ENCODE peak calls at places on chromosomes 5 and 9, in eight cellular contexts. Y is A549, K is fibroblast of the aortic adventitia, V is endodermal cell, G is AG10803, W is OCI-LY7, Q is neural progenitor cell, I is gastrocnemius medialis. S is an unnamed sample.

GRCh38 chr9:125460883-125461475 is 199.4 kb downstream of the GAPVD1 start:
- DNase-seq in Q (no peak), I (no peak), Y (peak), V (no peak), G (peak), W (no peak), K (peak), S (no peak)

GRCh38 chr5:6159864-6160199 is 218.5 kb downstream of the MED10 start:
- DNase-seq in K (no peak), W (no peak), Y (peak), Q (peak), G (no peak), I (no peak), V (peak), S (no peak)

GRCh38 chr9:101736723-101737122 is 1.7 kb downstream of the GRIN3A start:
- DNase-seq in V (peak), W (no peak), Q (peak), G (no peak), Y (no peak), K (no peak), I (no peak), S (peak)

GRCh38 chr9:16252631-16253030 is 617.8 kb downstream of the BNC2 start:
- DNase-seq in Y (no peak), W (no peak), K (peak), G (no peak), I (no peak), V (peak), Q (peak), S (no peak)

GRCh38 chr9:124384210-124384609 is 31.0 kb downstream of the PSMB7 start:
- DNase-seq in Q (no peak), W (no peak), V (no peak), Y (no peak), K (no peak), G (no peak), I (no peak), S (no peak)

GRCh38 chr5:69468631-69469030 is 24.0 kb upstream of the OCLN start:
- DNase-seq in V (no peak), Q (no peak), G (no peak), Y (no peak), K (no peak), I (no peak), W (peak), S (no peak)

GRCh38 chr9:131335356-131335755 is 45.8 kb downstream of the PLPP7 start:
- DNase-seq in K (no peak), W (no peak), Q (no peak), I (no peak), V (peak), Y (no peak), G (no peak), S (no peak)

GRCh38 chr9:78590068-78590467 is 293.1 kb downstream of the PSAT1 start:
- DNase-seq in K (no peak), V (no peak), I (no peak), W (no peak), Y (no peak), Q (no peak), G (no peak), S (no peak)

GRCh38 chr5:72882989-72883388 is 66.5 kb downstream of the TNPO1 start:
- DNase-seq in G (no peak), V (no peak), I (no peak), Y (no peak), W (no peak), K (no peak), Q (no peak), S (no peak)

GRCh38 chr5:73256012-73256411 is 83.0 kb downstream of the TMEM174 start:
- DNase-seq in K (no peak), I (no peak), V (no peak), W (no peak), Q (no peak), G (no peak), Y (no peak), S (no peak)

GRCh38 chr9:88748566-88749238 is 213.7 kb downstream of the NXNL2 start:
- DNase-seq in I (peak), Y (no peak), Q (peak), V (no peak), G (peak), K (peak), W (no peak), S (peak)

GRCh38 chr9:99966720-99967119 is 60.3 kb downstream of the STX17 start:
- DNase-seq in K (peak), G (peak), V (peak), Q (peak), W (no peak), I (no peak), Y (peak), S (peak)

GRCh38 chr5:75654693-75655315 is 43.6 kb downstream of the ANKDD1B start:
- DNase-seq in W (no peak), K (no peak), Q (no peak), Y (no peak), I (no peak), V (no peak), G (no peak), S (no peak)

GRCh38 chr9:110592075-110592830 is 12.7 kb upstream of the SVEP1 start:
- DNase-seq in I (no peak), V (no peak), Q (no peak), W (no peak), K (no peak), Y (no peak), G (no peak), S (no peak)

GRCh38 chr9:18672706-18673105 is 198.8 kb downstream of the ADAMTSL1 start:
- DNase-seq in W (no peak), I (no peak), Y (no peak), K (no peak), G (no peak), V (no peak), Q (no peak), S (no peak)

GRCh38 chr5:119336262-119336661 is 19.6 kb upstream of the TNFAIP8 start:
- DNase-seq in Q (no peak), G (no peak), Y (no peak), K (no peak), W (peak), V (no peak), I (no peak), S (no peak)

GRCh38 chr5:119470851-119471451 is 18.7 kb downstream of the HSD17B4 start:
- DNase-seq in K (peak), Q (peak), G (peak), I (no peak), V (no peak), W (peak), Y (peak), S (peak)

GRCh38 chr9:97847474-97848236 is 5.4 kb upstream of the FOXE1 start:
- DNase-seq in K (no peak), W (no peak), V (peak), I (no peak), Y (no peak), G (no peak), Q (no peak), S (no peak)

GRCh38 chr5:57842376-57843015 is 359.9 kb upstream of the ACTBL2 start:
- DNase-seq in V (no peak), Q (no peak), W (no peak), K (no peak), G (no peak), Y (no peak), I (no peak), S (no peak)

GRCh38 chr5:72243706-72244105 is 76.3 kb downstream of the MRPS27 start:
- DNase-seq in I (no peak), W (no peak), V (no peak), Q (no peak), K (no peak), Y (no peak), G (no peak), S (no peak)

GRCh38 chr5:151651997-151652645 is 34.6 kb downstream of the SPARC start:
- DNase-seq in V (peak), Q (peak), I (peak), G (peak), K (peak), W (peak), Y (peak), S (peak)

GRCh38 chr9:111158375-111158774 is 120.1 kb upstream of the LPAR1 start:
- DNase-seq in G (peak), V (no peak), I (no peak), Y (no peak), K (peak), Q (no peak), W (no peak), S (no peak)

GRCh38 chr5:146340260-146341081 is 1.8 kb downstream of the POU4F3 start:
- DNase-seq in K (peak), V (peak), G (peak), I (no peak), Y (peak), Q (peak), W (peak), S (peak)

GRCh38 chr9:137452761-137453642 is 6.1 kb downstream of the NSMF start:
- DNase-seq in Q (no peak), Y (no peak), I (peak), V (no peak), K (no peak), G (no peak), W (no peak), S (no peak)

GRCh38 chr9:85258823-85259370 is 482.9 kb downstream of the AGTPBP1 start:
- DNase-seq in G (peak), W (peak), K (peak), I (peak), V (peak), Q (peak), Y (peak), S (peak)

GRCh38 chr9:128714586-128715435 is 9.1 kb downstream of the ZDHHC12 start:
- DNase-seq in Y (no peak), V (peak), G (no peak), Q (no peak), W (no peak), I (no peak), K (no peak), S (no peak)

GRCh38 chr5:150582281-150582791 is 58.1 kb upstream of the SYNPO start:
- DNase-seq in G (peak), K (no peak), W (no peak), I (peak), V (peak), Y (no peak), Q (peak), S (no peak)

GRCh38 chr5:97111004-97111403 is 31.4 kb downstream of the LIX1 start:
- DNase-seq in Q (peak), K (no peak), I (no peak), Y (no peak), G (no peak), W (no peak), V (no peak), S (no peak)

GRCh38 chr5:134374234-134374633 is 2.9 kb downstream of the UBE2B start:
- DNase-seq in W (peak), Q (no peak), I (no peak), V (no peak), K (no peak), G (no peak), Y (peak), S (no peak)
- H3K4me3 ChIP-seq in W (no peak), Q (no peak), I (no peak), V (no peak), K (no peak), G (no peak), Y (no peak), S (no peak)

DNA sequence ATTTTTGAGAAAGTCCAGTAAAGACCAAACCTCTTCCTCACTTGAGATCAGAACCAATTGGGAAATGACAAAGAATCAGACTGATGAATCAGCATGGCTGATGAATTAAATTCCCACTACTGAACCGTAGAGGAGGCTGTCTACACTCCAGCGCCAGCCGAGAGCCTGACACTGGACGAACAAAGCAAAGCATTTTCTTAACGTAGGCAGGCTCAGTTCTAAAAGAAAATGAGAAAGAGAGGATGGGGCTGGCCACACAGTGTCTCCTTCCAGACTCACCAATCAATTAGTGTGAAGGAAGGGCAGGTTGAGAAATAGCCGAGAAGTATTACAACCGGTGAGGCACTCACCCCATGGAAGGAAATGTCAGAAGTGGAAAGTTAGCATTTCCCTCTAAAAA is 49.4 kb downstream of the ITGA1 start:
- DNase-seq in K (no peak), Q (peak), V (no peak), G (no peak), I (no peak), W (no peak), Y (no peak), S (peak)
- TF ChIP-seq CTCF in K (no peak), Q (no peak), V (no peak), G (no peak), I (no peak), W (no peak), Y (no peak), S (peak)

DNA sequence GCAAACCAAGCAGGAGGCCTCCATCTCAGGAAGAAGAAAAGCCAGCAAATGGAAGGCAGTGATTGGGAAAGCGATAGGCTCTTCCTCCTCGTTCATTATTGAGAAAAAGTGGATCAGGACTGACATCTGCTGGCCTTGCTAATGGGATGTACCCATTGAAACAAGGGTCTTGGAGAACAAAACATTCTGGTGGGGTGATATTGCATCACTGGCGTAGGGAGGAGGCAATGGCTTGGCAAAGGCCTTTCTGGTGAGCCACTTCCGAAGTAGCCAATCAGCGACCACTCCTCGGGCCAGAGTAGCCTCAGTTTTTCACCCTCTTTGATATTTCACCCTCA is 86.7 kb upstream of the NFIB start:
- DNase-seq in Q (peak), I (peak), Y (peak), K (peak), G (peak), V (peak), W (peak), S (peak)
- H3K4me3 ChIP-seq in Q (no peak), I (no peak), Y (no peak), K (no peak), G (no peak), V (no peak), W (no peak), S (no peak)

DNA sequence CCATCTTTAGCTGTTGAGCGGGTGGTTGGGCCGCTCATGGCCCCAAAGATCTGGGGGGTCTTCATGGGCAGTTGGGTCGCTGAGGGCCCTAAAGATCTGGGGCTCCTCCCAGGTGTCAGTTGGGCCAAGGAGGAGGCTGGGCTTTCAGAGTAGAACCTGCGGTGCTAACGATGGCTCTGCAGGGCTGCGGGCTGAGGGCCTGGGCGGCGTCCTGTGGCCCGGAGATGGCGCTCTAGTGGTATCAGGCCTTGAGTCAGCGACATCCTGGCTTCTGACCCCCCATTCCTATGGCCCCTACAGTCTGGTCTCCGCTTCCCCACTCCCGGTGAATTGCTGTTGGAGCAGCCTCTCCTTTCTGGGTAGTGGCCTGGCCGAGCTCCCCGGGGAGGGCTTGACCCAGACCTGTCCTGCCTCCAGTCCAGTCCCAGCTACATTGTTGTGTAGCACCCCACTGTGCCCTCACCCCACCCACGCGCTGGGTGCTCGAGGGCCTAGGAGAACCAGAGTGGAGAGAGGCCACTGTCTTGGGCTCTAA is 640 bp downstream of the C5orf58 start:
- DNase-seq in G (no peak), Q (no peak), I (no peak), W (no peak), Y (no peak), K (no peak), V (no peak), S (no peak)
- TF ChIP-seq CTCF in G (no peak), Q (no peak), I (no peak), W (no peak), Y (no peak), K (no peak), V (no peak), S (no peak)

GRCh38 chr9:21591221-21592062 is 109.3 kb upstream of the IFNE start:
- DNase-seq in Q (peak), G (peak), K (peak), V (peak), Y (peak), I (peak), W (no peak), S (peak)
- H3K4me3 ChIP-seq in Q (no peak), G (peak), K (peak), V (no peak), Y (peak), I (no peak), W (no peak), S (peak)

GRCh38 chr5:176481659-176482213 is 33.6 kb downstream of the FAF2 start:
- DNase-seq in W (no peak), I (no peak), Q (no peak), V (no peak), K (no peak), G (no peak), Y (peak), S (peak)
- TF ChIP-seq CTCF in W (no peak), I (no peak), Q (no peak), V (no peak), K (no peak), G (no peak), Y (no peak), S (no peak)

GRCh38 chr5:55989860-55990259 is 4.9 kb downstream of the IL6ST start:
- DNase-seq in V (no peak), G (no peak), Q (no peak), I (no peak), K (no peak), Y (no peak), W (no peak), S (no peak)
- H3K4me3 ChIP-seq in V (peak), G (no peak), Q (no peak), I (no peak), K (peak), Y (no peak), W (no peak), S (no peak)

GRCh38 chr9:133402689-133403088 is 15.1 kb downstream of the REXO4 start:
- DNase-seq in V (no peak), I (no peak), Q (no peak), K (no peak), G (no peak), W (no peak), Y (no peak), S (no peak)

GRCh38 chr9:133404440-133405002 is 13.3 kb downstream of the REXO4 start:
- DNase-seq in I (no peak), Q (no peak), W (no peak), Y (no peak), V (no peak), G (no peak), K (no peak), S (no peak)

GRCh38 chr9:133405508-133406009 is 12.3 kb downstream of the REXO4 start:
- DNase-seq in Q (no peak), W (no peak), G (no peak), K (peak), V (no peak), I (no peak), Y (no peak), S (no peak)

GRCh38 chr9:133406039-133406438 is 11.8 kb downstream of the REXO4 start:
- DNase-seq in Q (no peak), K (no peak), Y (no peak), V (no peak), G (no peak), I (peak), W (no peak), S (no peak)

GRCh38 chr9:133403766-133404439 is 13.9 kb downstream of the REXO4 start:
- DNase-seq in I (no peak), W (peak), K (no peak), Y (peak), V (peak), G (peak), Q (peak), S (no peak)
- TF ChIP-seq CTCF in I (peak), W (peak), K (peak), Y (peak), V (peak), G (peak), Q (peak), S (peak)

GRCh38 chr9:127698985-127699670 is 7.7 kb upstream of the CFAP157 start:
- DNase-seq in I (peak), W (peak), V (peak), Q (peak), G (peak), K (peak), Y (peak), S (peak)

GRCh38 chr9:127700140-127700539 is 6.6 kb upstream of the CFAP157 start:
- DNase-seq in I (no peak), G (no peak), V (no peak), W (no peak), K (no peak), Y (no peak), Q (no peak), S (no peak)

GRCh38 chr9:127700594-127701255 is 6.1 kb upstream of the CFAP157 start:
- DNase-seq in V (no peak), Y (no peak), W (no peak), Q (no peak), I (no peak), G (no peak), K (no peak), S (no peak)

GRCh38 chr9:127697575-127697974 is 9.2 kb upstream of the CFAP157 start:
- DNase-seq in I (no peak), Y (no peak), K (no peak), Q (no peak), W (no peak), G (no peak), V (no peak), S (no peak)

DNA sequence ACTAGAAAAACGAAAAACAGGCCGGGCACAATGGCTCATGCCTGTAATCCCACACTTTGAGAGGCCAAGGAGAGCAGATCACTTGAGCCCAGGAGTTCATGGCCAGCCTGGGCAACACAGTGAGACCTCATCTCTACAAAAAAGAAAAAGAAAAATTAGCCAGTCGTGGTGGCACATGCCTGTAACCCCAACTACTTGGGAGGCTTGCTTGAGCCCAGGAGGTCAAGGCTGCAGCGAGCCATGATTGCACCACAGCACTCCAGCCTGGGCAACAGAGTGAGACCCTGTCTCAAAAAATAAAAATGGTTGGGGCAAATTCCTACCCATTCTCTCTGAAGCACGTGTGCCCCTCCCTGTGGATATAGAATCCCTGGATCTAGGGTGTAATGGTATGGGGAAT is 8.4 kb upstream of the CFAP157 start:
- DNase-seq in V (no peak), Y (no peak), I (no peak), K (no peak), Q (no peak), G (no peak), W (no peak), S (no peak)
- H3K4me3 ChIP-seq in V (no peak), Y (no peak), I (no peak), K (no peak), Q (no peak), G (no peak), W (no peak), S (no peak)

DNA sequence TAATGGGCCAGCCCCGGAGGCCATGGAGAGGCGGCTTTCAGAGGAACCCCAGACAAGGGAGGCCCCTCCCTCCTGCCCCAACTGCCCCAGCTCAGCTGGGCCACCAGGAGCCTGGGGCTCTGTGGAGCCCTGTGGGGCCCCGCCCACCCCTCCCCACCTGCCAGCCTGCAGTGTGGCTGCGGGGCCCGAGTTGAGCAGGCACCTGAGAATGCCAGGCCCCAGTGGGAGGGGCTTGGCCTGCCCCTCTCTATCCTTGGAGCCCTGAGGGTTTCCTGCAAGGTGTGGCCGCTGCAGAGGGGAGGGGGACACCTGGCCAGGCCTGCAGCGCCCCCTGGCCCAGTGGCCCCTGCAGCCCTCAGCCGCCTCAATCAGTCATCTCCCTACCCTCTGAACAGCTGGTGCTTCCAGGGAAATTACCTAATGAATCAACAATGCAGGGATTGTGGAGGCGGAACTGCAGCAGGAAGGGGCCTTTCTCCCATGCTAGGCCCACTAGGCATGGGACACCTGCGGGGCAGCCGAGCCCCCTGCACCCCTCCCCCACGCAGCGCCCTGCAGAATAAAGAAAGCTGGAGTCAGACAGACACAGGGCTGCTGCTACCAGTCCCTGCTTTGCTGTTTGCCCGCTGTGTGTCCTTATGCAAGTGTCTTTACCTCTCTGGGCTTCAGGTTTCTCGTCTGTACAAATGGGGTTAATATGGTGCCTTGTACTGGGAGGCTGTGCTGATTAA is 48.0 kb downstream of the LMX1B start:
- DNase-seq in I (no peak), K (no peak), Y (peak), G (no peak), W (no peak), Q (peak), V (peak), S (no peak)
- TF ChIP-seq CTCF in I (no peak), K (no peak), Y (no peak), G (no peak), W (peak), Q (peak), V (peak), S (peak)